ENCODE peak calls at places on chromosomes 2 and 18, in six cellular contexts. Q is CD4-positive, alpha-beta T cell; H is H9; L is PC-3; P is WERI-Rb-1; V is transverse colon. U is an unnamed sample.
A peak's percentile ranks its signal among the peaks of the same experiment; 100 is the strongest.

GRCh38 chr2:70834881-70835280 is 735 bp downstream of the CD207 start:
- DNase-seq in H (no peak), L (no peak), V (no peak), Q (no peak), P (no peak), U (no peak)

GRCh38 chr2:60318544-60318943 is 234.9 kb downstream of the BCL11A start:
- DNase-seq in H (peak; percentile 57), P (no peak), Q (no peak), L (no peak), V (no peak), U (no peak)

GRCh38 chr2:5991305-5991968 is 299.3 kb downstream of the SOX11 start:
- DNase-seq in Q (no peak), H (no peak), L (no peak), V (no peak), P (no peak), U (no peak)

GRCh38 chr2:46187112-46187618 is 110.0 kb upstream of the EPAS1 start:
- DNase-seq in V (peak; percentile 38), H (no peak), Q (no peak), P (no peak), L (peak; percentile 62), U (no peak)

GRCh38 chr2:49950635-49951034 is 796.3 kb upstream of the FSHR start:
- DNase-seq in P (no peak), V (no peak), L (no peak), H (no peak), Q (no peak), U (no peak)

GRCh38 chr2:124027182-124027581 is 2.1 kb downstream of the CNTNAP5 start:
- DNase-seq in Q (no peak), H (peak; percentile 47), V (no peak), P (peak; percentile 56), L (peak; percentile 75), U (no peak)

GRCh38 chr2:643761-644160 is 33.4 kb downstream of the TMEM18 start:
- DNase-seq in P (no peak), H (no peak), L (no peak), Q (no peak), V (no peak), U (no peak)

GRCh38 chr18:79567481-79568147 is 112.0 kb upstream of the CTDP1 start:
- DNase-seq in V (no peak), P (no peak), L (no peak), H (peak; percentile 81), Q (no peak), U (no peak)

GRCh38 chr18:76414936-76415621 is 80.0 kb downstream of the ZNF516 start:
- DNase-seq in L (no peak), V (no peak), H (no peak), Q (no peak), P (no peak), U (no peak)

GRCh38 chr2:11938196-11938595 is 191.8 kb downstream of the LPIN1 start:
- DNase-seq in V (peak; percentile 41), P (no peak), H (no peak), L (no peak), Q (no peak), U (no peak)

GRCh38 chr2:32064713-32065112 is 1.4 kb downstream of the SPAST start:
- DNase-seq in P (no peak), V (no peak), Q (no peak), L (no peak), H (no peak), U (no peak)

GRCh38 chr2:70785137-70785911 is 5.1 kb downstream of the FIGLA start:
- DNase-seq in P (peak; percentile 81), V (no peak), L (peak; percentile 64), Q (no peak), H (peak; percentile 62), U (no peak)

GRCh38 chr2:126884861-126885481 is 13.7 kb upstream of the TEX51 start:
- DNase-seq in P (no peak), L (no peak), Q (no peak), H (peak; percentile 8), V (no peak), U (no peak)

GRCh38 chr2:174035981-174036742 is 71.0 kb upstream of the SP3 start:
- DNase-seq in Q (no peak), P (no peak), H (no peak), L (peak; percentile 61), V (no peak), U (no peak)

GRCh38 chr2:160666019-160666676 is 172.5 kb upstream of the RBMS1 start:
- DNase-seq in Q (no peak), V (no peak), H (no peak), P (no peak), L (peak; percentile 97), U (no peak)

GRCh38 chr18:23798249-23798648 is 109.0 kb downstream of the LAMA3 start:
- DNase-seq in V (no peak), Q (no peak), P (no peak), H (no peak), L (no peak), U (no peak)

GRCh38 chr18:59468821-59469220 is 109.8 kb upstream of the LMAN1 start:
- DNase-seq in H (no peak), L (no peak), V (no peak), P (no peak), Q (no peak), U (no peak)

GRCh38 chr2:75098856-75099255 is 100.5 kb downstream of the TACR1 start:
- DNase-seq in P (peak; percentile 26), H (peak; percentile 49), L (peak; percentile 53), Q (no peak), V (no peak), U (no peak)

GRCh38 chr2:236262238-236262637 is 2.0 kb downstream of the ASB18 start:
- DNase-seq in H (no peak), Q (no peak), L (no peak), P (no peak), V (no peak), U (no peak)

GRCh38 chr2:240498171-240498957 is 59.4 kb downstream of the ANKMY1 start:
- DNase-seq in Q (no peak), L (no peak), V (no peak), H (no peak), P (no peak), U (peak; percentile 5)

GRCh38 chr2:197548582-197548981 is 32.7 kb downstream of the MOB4 start:
- DNase-seq in V (no peak), P (no peak), H (no peak), L (no peak), Q (no peak), U (no peak)

GRCh38 chr2:158748925-158749590 is 46.1 kb upstream of the DAPL1 start:
- DNase-seq in V (no peak), P (no peak), Q (no peak), L (no peak), H (no peak), U (no peak)

GRCh38 chr2:225182126-225182525 is 139.9 kb upstream of the DOCK10 start:
- DNase-seq in Q (no peak), L (no peak), H (peak; percentile 71), V (no peak), P (no peak), U (no peak)

GRCh38 chr2:213021971-213022899 is 129.2 kb downstream of the IKZF2 start:
- DNase-seq in L (peak; percentile 59), H (no peak), V (no peak), P (no peak), Q (no peak), U (no peak)

GRCh38 chr18:73007935-73008308 is 140.1 kb upstream of the NETO1 start:
- DNase-seq in V (no peak), P (no peak), L (no peak), Q (no peak), H (no peak), U (no peak)

GRCh38 chr18:51151568-51152511 is 45.6 kb downstream of the MEX3C start:
- DNase-seq in H (peak; percentile 23), Q (peak; percentile 51), L (no peak), V (peak; percentile 66), P (no peak), U (no peak)

GRCh38 chr2:239181074-239181581 is 219.7 kb downstream of the HDAC4 start:
- DNase-seq in P (no peak), H (no peak), V (no peak), Q (no peak), L (no peak), U (no peak)

GRCh38 chr2:239180526-239181073 is 220.2 kb downstream of the HDAC4 start:
- DNase-seq in Q (no peak), V (no peak), P (no peak), H (no peak), L (no peak), U (no peak)

GRCh38 chr2:239178954-239179353 is 221.9 kb downstream of the HDAC4 start:
- DNase-seq in Q (no peak), H (no peak), L (no peak), V (no peak), P (no peak), U (no peak)

GRCh38 chr2:239178484-239178883 is 222.3 kb downstream of the HDAC4 start:
- DNase-seq in H (no peak), P (no peak), V (no peak), Q (no peak), L (no peak), U (no peak)

DNA sequence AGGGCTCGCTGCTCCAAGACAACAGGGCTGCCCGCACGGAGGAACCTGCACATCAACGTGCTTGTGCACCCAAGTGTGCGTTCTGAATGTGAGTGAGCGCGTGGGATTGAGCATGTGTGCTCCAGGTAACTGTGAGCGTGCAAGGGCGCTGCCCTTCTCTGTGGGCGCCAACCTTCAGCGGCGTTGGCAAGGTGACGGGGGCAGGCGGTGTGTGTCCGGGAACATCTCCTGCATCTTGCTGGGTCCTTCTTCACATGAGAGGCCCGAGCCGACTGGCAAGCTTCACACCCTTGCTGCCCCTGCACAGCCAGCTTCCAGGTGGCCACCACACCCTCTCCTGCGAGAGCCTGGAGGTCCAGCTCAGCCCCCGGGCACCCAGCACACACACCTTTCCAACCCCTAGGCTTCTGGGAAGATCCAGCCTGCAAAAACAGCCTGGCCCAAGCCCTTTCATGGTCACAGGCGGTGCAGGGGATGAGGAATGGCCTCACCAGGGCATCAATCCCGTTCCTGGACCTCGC is 220.9 kb downstream of the HDAC4 start:
- DNase-seq in Q (no peak), H (no peak), P (no peak), L (no peak), V (no peak), U (no peak)
- TF ChIP-seq CTCF in Q (no peak), H (no peak), P (no peak), L (no peak), V (no peak), U (no peak)

GRCh38 chr2:30686000-30686399 is 121.2 kb downstream of the CAPN13 start:
- DNase-seq in H (peak; percentile 73), P (peak; percentile 61), V (no peak), Q (no peak), L (peak; percentile 13), U (no peak)
- TF ChIP-seq CTCF in H (peak; percentile 66), P (peak; percentile 68), V (no peak), Q (no peak), L (peak; percentile 54), U (no peak)

GRCh38 chr2:96414161-96414713 is 78.7 kb downstream of the NCAPH start:
- DNase-seq in H (no peak), L (no peak), V (no peak), Q (no peak), P (no peak), U (no peak)
- TF ChIP-seq CTCF in H (no peak), L (peak; percentile 11), V (no peak), Q (no peak), P (no peak), U (no peak)

DNA sequence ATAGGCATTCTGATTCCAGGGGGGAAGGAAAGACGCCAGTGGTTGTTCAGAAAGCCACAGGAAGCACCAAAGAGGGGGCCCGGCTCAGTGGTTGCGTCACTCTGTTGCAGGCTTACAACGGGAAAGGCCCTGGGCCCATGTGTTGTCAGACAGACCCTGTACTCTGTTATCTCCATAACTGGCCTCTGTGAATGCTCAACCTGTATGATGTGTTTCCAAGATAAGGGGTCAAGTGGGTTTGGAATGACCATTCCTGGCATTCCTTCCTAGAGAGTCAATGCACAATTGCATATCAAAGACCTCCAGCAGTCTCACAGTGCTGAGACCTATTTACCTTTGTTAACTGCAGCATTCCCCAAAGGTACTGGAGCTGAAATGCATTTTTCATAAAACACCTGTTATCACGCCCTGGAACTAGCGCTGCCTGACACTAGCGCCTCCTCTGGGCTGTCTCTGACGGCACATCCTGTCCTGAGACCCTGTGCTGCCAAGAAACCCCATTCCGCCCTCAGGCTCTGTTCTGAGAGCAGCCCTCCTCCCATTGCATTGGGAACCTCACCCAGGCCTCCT is 13.2 kb upstream of the LRRFIP1 start:
- DNase-seq in V (no peak), L (no peak), Q (no peak), P (no peak), H (peak; percentile 88), U (no peak)
- TF ChIP-seq CTCF in V (no peak), L (no peak), Q (no peak), P (peak; percentile 33), H (peak; percentile 65), U (no peak)